ENCODE peak calls at places on chromosomes 12 and 14, in nine cellular contexts. One of them, this sample, is unnamed.

GRCh38 chr12:89544730-89545184 is 18.9 kb upstream of the POC1B start:
- DNase-seq in mammary epithelial cell: no peak
- DNase-seq in prostate gland: peak; percentile 32
- DNase-seq in CD4-positive, alpha-beta T cell: no peak
- DNase-seq in lower lobe of right lung: peak; percentile 52
- DNase-seq in WERI-Rb-1: peak; percentile 90
- DNase-seq in cardiac muscle cell: peak; percentile 53
- DNase-seq in CD8-positive, alpha-beta T cell: no peak
- DNase-seq in psoas muscle: peak; percentile 75
- DNase-seq in this sample: peak; percentile 92

GRCh38 chr14:71117839-71118743 is 210.8 kb downstream of the PCNX1 start:
- DNase-seq in WERI-Rb-1: no peak
- DNase-seq in prostate gland: no peak
- DNase-seq in psoas muscle: no peak
- DNase-seq in cardiac muscle cell: peak; percentile 83
- DNase-seq in CD4-positive, alpha-beta T cell: no peak
- DNase-seq in mammary epithelial cell: peak; percentile 72
- DNase-seq in CD8-positive, alpha-beta T cell: no peak
- DNase-seq in lower lobe of right lung: no peak
- DNase-seq in this sample: no peak

GRCh38 chr12:64653123-64653522 is 42.8 kb downstream of the RASSF3 start:
- DNase-seq in CD4-positive, alpha-beta T cell: no peak
- DNase-seq in cardiac muscle cell: no peak
- DNase-seq in mammary epithelial cell: no peak
- DNase-seq in prostate gland: no peak
- DNase-seq in lower lobe of right lung: no peak
- DNase-seq in CD8-positive, alpha-beta T cell: no peak
- DNase-seq in psoas muscle: no peak
- DNase-seq in WERI-Rb-1: no peak
- DNase-seq in this sample: no peak

GRCh38 chr14:55314449-55314848 is 43.2 kb downstream of the FBXO34 start:
- DNase-seq in lower lobe of right lung: no peak
- DNase-seq in WERI-Rb-1: no peak
- DNase-seq in mammary epithelial cell: no peak
- DNase-seq in prostate gland: no peak
- DNase-seq in CD4-positive, alpha-beta T cell: no peak
- DNase-seq in CD8-positive, alpha-beta T cell: no peak
- DNase-seq in psoas muscle: no peak
- DNase-seq in cardiac muscle cell: no peak
- DNase-seq in this sample: no peak

GRCh38 chr12:4997939-4998338 is 45.7 kb upstream of the KCNA5 start:
- DNase-seq in lower lobe of right lung: no peak
- DNase-seq in cardiac muscle cell: peak; percentile 72
- DNase-seq in CD8-positive, alpha-beta T cell: no peak
- DNase-seq in prostate gland: no peak
- DNase-seq in mammary epithelial cell: peak; percentile 78
- DNase-seq in WERI-Rb-1: no peak
- DNase-seq in CD4-positive, alpha-beta T cell: no peak
- DNase-seq in psoas muscle: peak; percentile 85
- DNase-seq in this sample: no peak

GRCh38 chr12:50458606-50459005 is 46.2 kb upstream of the DIP2B start:
- DNase-seq in CD4-positive, alpha-beta T cell: no peak
- DNase-seq in CD8-positive, alpha-beta T cell: no peak
- DNase-seq in lower lobe of right lung: no peak
- DNase-seq in cardiac muscle cell: peak; percentile 27
- DNase-seq in psoas muscle: no peak
- DNase-seq in prostate gland: no peak
- DNase-seq in WERI-Rb-1: no peak
- DNase-seq in mammary epithelial cell: peak; percentile 68
- DNase-seq in this sample: no peak

GRCh38 chr14:61491224-61491623 is 169.8 kb downstream of the PRKCH start:
- DNase-seq in CD8-positive, alpha-beta T cell: no peak
- DNase-seq in WERI-Rb-1: no peak
- DNase-seq in cardiac muscle cell: no peak
- DNase-seq in CD4-positive, alpha-beta T cell: no peak
- DNase-seq in lower lobe of right lung: no peak
- DNase-seq in psoas muscle: no peak
- DNase-seq in prostate gland: peak; percentile 77
- DNase-seq in mammary epithelial cell: no peak
- DNase-seq in this sample: peak; percentile 76

GRCh38 chr12:69512820-69513219 is 42.6 kb downstream of the FRS2 start:
- DNase-seq in CD4-positive, alpha-beta T cell: no peak
- DNase-seq in mammary epithelial cell: no peak
- DNase-seq in WERI-Rb-1: no peak
- DNase-seq in CD8-positive, alpha-beta T cell: no peak
- DNase-seq in prostate gland: no peak
- DNase-seq in cardiac muscle cell: peak; percentile 40
- DNase-seq in psoas muscle: no peak
- DNase-seq in lower lobe of right lung: no peak
- DNase-seq in this sample: no peak

GRCh38 chr14:105989746-105990302 is 463.4 kb downstream of the TMEM121 start:
- DNase-seq in lower lobe of right lung: no peak
- DNase-seq in cardiac muscle cell: no peak
- DNase-seq in CD4-positive, alpha-beta T cell: no peak
- DNase-seq in CD8-positive, alpha-beta T cell: no peak
- DNase-seq in psoas muscle: no peak
- DNase-seq in WERI-Rb-1: no peak
- DNase-seq in mammary epithelial cell: no peak
- DNase-seq in prostate gland: no peak
- DNase-seq in this sample: no peak

GRCh38 chr12:26401874-26402273 is 206.5 kb downstream of the SSPN start:
- DNase-seq in lower lobe of right lung: no peak
- DNase-seq in WERI-Rb-1: no peak
- DNase-seq in mammary epithelial cell: no peak
- DNase-seq in prostate gland: no peak
- DNase-seq in CD8-positive, alpha-beta T cell: no peak
- DNase-seq in cardiac muscle cell: no peak
- DNase-seq in CD4-positive, alpha-beta T cell: no peak
- DNase-seq in psoas muscle: no peak
- DNase-seq in this sample: no peak

GRCh38 chr12:119594772-119595445 is 1.3 kb downstream of the TMEM233 start:
- DNase-seq in mammary epithelial cell: no peak
- DNase-seq in WERI-Rb-1: no peak
- DNase-seq in cardiac muscle cell: peak; percentile 22
- DNase-seq in CD8-positive, alpha-beta T cell: no peak
- DNase-seq in lower lobe of right lung: no peak
- DNase-seq in CD4-positive, alpha-beta T cell: no peak
- DNase-seq in prostate gland: no peak
- DNase-seq in psoas muscle: peak; percentile 95
- DNase-seq in this sample: peak; percentile 59

GRCh38 chr14:76773956-76774355 is 12.7 kb downstream of the VASH1 start:
- DNase-seq in mammary epithelial cell: no peak
- DNase-seq in lower lobe of right lung: no peak
- DNase-seq in psoas muscle: no peak
- DNase-seq in cardiac muscle cell: no peak
- DNase-seq in CD4-positive, alpha-beta T cell: no peak
- DNase-seq in WERI-Rb-1: no peak
- DNase-seq in prostate gland: no peak
- DNase-seq in CD8-positive, alpha-beta T cell: no peak
- DNase-seq in this sample: no peak

GRCh38 chr12:51910168-51910567 is 2.9 kb downstream of the ACVRL1 start:
- DNase-seq in mammary epithelial cell: no peak
- DNase-seq in psoas muscle: no peak
- DNase-seq in CD8-positive, alpha-beta T cell: no peak
- DNase-seq in WERI-Rb-1: no peak
- DNase-seq in CD4-positive, alpha-beta T cell: no peak
- DNase-seq in lower lobe of right lung: no peak
- DNase-seq in prostate gland: no peak
- DNase-seq in cardiac muscle cell: peak; percentile 32
- DNase-seq in this sample: no peak

DNA sequence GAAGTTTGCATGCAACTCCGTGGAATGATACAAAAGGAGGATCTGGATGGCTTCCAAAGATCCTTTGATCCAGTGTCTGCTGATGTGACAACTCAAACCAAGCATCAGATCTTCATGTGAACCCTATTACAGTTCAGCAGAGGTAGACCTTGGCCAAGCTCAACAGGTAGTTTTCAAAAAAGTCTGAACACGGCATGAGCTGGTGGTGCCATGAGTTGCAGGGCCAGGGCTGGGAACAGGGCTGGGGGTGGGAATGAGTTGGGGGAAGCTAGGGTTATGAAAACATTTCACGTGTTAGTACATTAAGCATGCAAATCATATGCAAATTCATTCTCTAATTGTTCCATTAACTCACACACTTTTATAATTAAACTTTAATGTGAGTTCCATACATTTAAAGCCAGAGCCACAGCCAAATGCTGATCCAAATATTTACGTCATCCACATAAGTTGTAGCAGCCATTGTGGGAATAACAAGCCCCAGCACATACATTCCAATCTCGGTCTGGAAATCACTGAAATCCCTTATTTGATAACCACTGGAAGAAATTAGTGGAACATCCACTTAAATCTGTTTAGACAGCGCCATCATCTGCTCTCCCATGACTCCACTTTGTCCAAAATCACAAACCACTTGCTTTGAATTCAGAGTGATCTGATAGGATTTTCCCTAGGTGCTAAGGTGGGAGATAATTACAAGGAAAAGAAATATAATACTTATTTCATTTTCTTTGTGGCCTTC is 158.5 kb downstream of the APAF1 start:
- DNase-seq in CD4-positive, alpha-beta T cell: no peak
- DNase-seq in cardiac muscle cell: no peak
- DNase-seq in CD8-positive, alpha-beta T cell: no peak
- DNase-seq in WERI-Rb-1: no peak
- DNase-seq in psoas muscle: no peak
- DNase-seq in lower lobe of right lung: no peak
- DNase-seq in mammary epithelial cell: no peak
- DNase-seq in prostate gland: no peak
- DNase-seq in this sample: no peak
- TF ChIP-seq CTCF in CD4-positive, alpha-beta T cell: no peak
- TF ChIP-seq CTCF in cardiac muscle cell: no peak
- TF ChIP-seq CTCF in CD8-positive, alpha-beta T cell: no peak
- TF ChIP-seq CTCF in WERI-Rb-1: no peak
- TF ChIP-seq CTCF in psoas muscle: no peak
- TF ChIP-seq CTCF in lower lobe of right lung: no peak
- TF ChIP-seq CTCF in mammary epithelial cell: peak; percentile 2
- TF ChIP-seq CTCF in prostate gland: no peak
- TF ChIP-seq CTCF in this sample: no peak

DNA sequence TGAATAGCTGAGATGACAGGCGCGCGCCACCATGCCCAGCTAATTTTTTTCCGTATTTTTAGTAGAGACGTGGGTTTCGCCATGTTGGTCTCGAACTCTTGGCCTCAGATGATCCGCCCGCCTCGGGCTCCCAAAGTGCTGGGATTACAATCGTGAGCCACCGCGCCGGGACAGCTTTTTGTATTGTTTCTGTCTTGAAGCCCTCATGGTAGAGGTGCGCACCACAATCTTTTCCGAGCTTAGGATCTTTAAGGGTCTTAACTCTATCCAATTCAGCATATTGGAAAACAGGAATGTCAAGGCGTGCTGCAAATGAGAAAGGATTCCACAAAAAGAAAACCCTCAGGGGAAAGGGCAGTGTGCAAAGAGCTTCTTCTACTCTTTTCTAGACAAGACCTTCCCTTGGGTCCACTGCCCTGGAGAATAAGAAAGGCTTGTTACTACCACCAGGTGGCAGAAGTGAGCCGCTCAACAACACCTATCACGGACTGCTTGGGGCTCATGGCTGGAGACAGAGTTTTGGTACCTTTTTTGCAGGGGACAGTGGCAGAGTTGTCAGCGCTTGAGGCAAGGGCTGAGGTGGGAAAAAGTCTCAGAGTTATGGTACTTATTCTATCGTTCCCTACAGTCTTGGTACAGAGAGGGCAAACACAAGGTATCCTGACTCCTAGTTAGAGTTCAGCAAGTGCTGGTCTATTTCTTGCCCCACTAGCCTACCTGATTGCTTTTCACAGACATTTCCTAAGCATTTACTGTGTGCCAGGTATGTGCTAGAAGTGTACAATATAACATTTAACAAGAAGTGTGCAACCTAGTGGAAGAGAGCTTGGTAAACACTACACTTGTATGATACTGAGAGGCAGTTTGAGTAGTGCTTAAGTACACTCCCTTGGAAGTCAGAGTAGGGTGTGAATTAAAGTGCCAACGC is 16.4 kb upstream of the SP7 start:
- DNase-seq in cardiac muscle cell: peak; percentile 93
- DNase-seq in CD4-positive, alpha-beta T cell: peak; percentile 77
- DNase-seq in mammary epithelial cell: peak; percentile 72
- DNase-seq in WERI-Rb-1: peak; percentile 81
- DNase-seq in prostate gland: peak; percentile 89
- DNase-seq in CD8-positive, alpha-beta T cell: peak; percentile 67
- DNase-seq in lower lobe of right lung: peak; percentile 81
- DNase-seq in psoas muscle: peak; percentile 81
- DNase-seq in this sample: peak; percentile 84
- TF ChIP-seq CTCF in cardiac muscle cell: peak; percentile 84
- TF ChIP-seq CTCF in CD4-positive, alpha-beta T cell: peak; percentile 82
- TF ChIP-seq CTCF in mammary epithelial cell: peak; percentile 87
- TF ChIP-seq CTCF in WERI-Rb-1: peak; percentile 80
- TF ChIP-seq CTCF in prostate gland: peak; percentile 98
- TF ChIP-seq CTCF in CD8-positive, alpha-beta T cell: peak; percentile 75
- TF ChIP-seq CTCF in lower lobe of right lung: peak; percentile 91
- TF ChIP-seq CTCF in psoas muscle: peak; percentile 92
- TF ChIP-seq CTCF in this sample: peak; percentile 80

GRCh38 chr12:23055004-23055403 is 430.0 kb downstream of the ETNK1 start:
- DNase-seq in psoas muscle: no peak
- DNase-seq in CD8-positive, alpha-beta T cell: no peak
- DNase-seq in lower lobe of right lung: no peak
- DNase-seq in mammary epithelial cell: peak; percentile 54
- DNase-seq in CD4-positive, alpha-beta T cell: no peak
- DNase-seq in WERI-Rb-1: peak; percentile 60
- DNase-seq in cardiac muscle cell: peak; percentile 23
- DNase-seq in prostate gland: no peak
- DNase-seq in this sample: no peak
- TF ChIP-seq CTCF in psoas muscle: no peak
- TF ChIP-seq CTCF in CD8-positive, alpha-beta T cell: no peak
- TF ChIP-seq CTCF in lower lobe of right lung: peak; percentile 37
- TF ChIP-seq CTCF in mammary epithelial cell: peak; percentile 75
- TF ChIP-seq CTCF in CD4-positive, alpha-beta T cell: no peak
- TF ChIP-seq CTCF in WERI-Rb-1: peak; percentile 73
- TF ChIP-seq CTCF in cardiac muscle cell: peak; percentile 29
- TF ChIP-seq CTCF in prostate gland: no peak
- TF ChIP-seq CTCF in this sample: no peak

GRCh38 chr14:100711117-100711462 is 15.6 kb upstream of the DLK1 start:
- DNase-seq in WERI-Rb-1: no peak
- DNase-seq in psoas muscle: no peak
- DNase-seq in CD8-positive, alpha-beta T cell: no peak
- DNase-seq in cardiac muscle cell: no peak
- DNase-seq in prostate gland: no peak
- DNase-seq in CD4-positive, alpha-beta T cell: no peak
- DNase-seq in mammary epithelial cell: no peak
- DNase-seq in lower lobe of right lung: no peak
- DNase-seq in this sample: no peak

GRCh38 chr14:100708349-100709217 is 18.1 kb upstream of the DLK1 start:
- DNase-seq in CD8-positive, alpha-beta T cell: no peak
- DNase-seq in prostate gland: no peak
- DNase-seq in mammary epithelial cell: no peak
- DNase-seq in WERI-Rb-1: peak; percentile 54
- DNase-seq in psoas muscle: peak; percentile 75
- DNase-seq in lower lobe of right lung: peak; percentile 77
- DNase-seq in CD4-positive, alpha-beta T cell: no peak
- DNase-seq in cardiac muscle cell: peak; percentile 70
- DNase-seq in this sample: peak; percentile 78

GRCh38 chr14:100709956-100710284 is 16.8 kb upstream of the DLK1 start:
- DNase-seq in cardiac muscle cell: no peak
- DNase-seq in WERI-Rb-1: no peak
- DNase-seq in mammary epithelial cell: no peak
- DNase-seq in psoas muscle: no peak
- DNase-seq in CD4-positive, alpha-beta T cell: no peak
- DNase-seq in prostate gland: no peak
- DNase-seq in lower lobe of right lung: no peak
- DNase-seq in CD8-positive, alpha-beta T cell: no peak
- DNase-seq in this sample: no peak

GRCh38 chr14:100710391-100711116 is 16.1 kb upstream of the DLK1 start:
- DNase-seq in WERI-Rb-1: no peak
- DNase-seq in lower lobe of right lung: no peak
- DNase-seq in cardiac muscle cell: no peak
- DNase-seq in CD8-positive, alpha-beta T cell: no peak
- DNase-seq in mammary epithelial cell: no peak
- DNase-seq in prostate gland: no peak
- DNase-seq in CD4-positive, alpha-beta T cell: no peak
- DNase-seq in psoas muscle: no peak
- DNase-seq in this sample: no peak

GRCh38 chr14:100709252-100709955 is 17.3 kb upstream of the DLK1 start:
- DNase-seq in mammary epithelial cell: no peak
- DNase-seq in cardiac muscle cell: peak; percentile 57
- DNase-seq in prostate gland: no peak
- DNase-seq in lower lobe of right lung: no peak
- DNase-seq in psoas muscle: no peak
- DNase-seq in CD4-positive, alpha-beta T cell: peak; percentile 11
- DNase-seq in CD8-positive, alpha-beta T cell: no peak
- DNase-seq in WERI-Rb-1: no peak
- DNase-seq in this sample: peak; percentile 36
- TF ChIP-seq CTCF in mammary epithelial cell: peak; percentile 28
- TF ChIP-seq CTCF in cardiac muscle cell: peak; percentile 77
- TF ChIP-seq CTCF in prostate gland: peak; percentile 72
- TF ChIP-seq CTCF in lower lobe of right lung: peak; percentile 55
- TF ChIP-seq CTCF in psoas muscle: peak; percentile 54
- TF ChIP-seq CTCF in CD4-positive, alpha-beta T cell: peak; percentile 56
- TF ChIP-seq CTCF in CD8-positive, alpha-beta T cell: no peak
- TF ChIP-seq CTCF in WERI-Rb-1: no peak
- TF ChIP-seq CTCF in this sample: peak; percentile 56

This sample was measured in thyroid gland.